ENCODE peak calls at places on chromosomes 12 and 14, in nine cellular contexts. Q is dorsolateral prefrontal cortex; B is stomach; O is tibial artery; G is stimulated activated CD4-positive, alpha-beta T cell treated with anti-CD3 and anti-CD28 coated beads, Interleukin-12 subunit alpha, Interleukin-12 subunit beta, amount 100 ng/mL, for 48 hours; F is HS-27A; E is foreskin fibroblast; Z is SHP77; H is A549. R is an unnamed sample.

GRCh38 chr12:123058980-123059379 is 78.5 kb downstream of the ARL6IP4 start:
- DNase-seq in Q (no peak), B (no peak), O (no peak), G (no peak), F (no peak), E (peak), Z (no peak), H (no peak), R (no peak)

GRCh38 chr12:26699237-26699636 is 133.8 kb downstream of the ITPR2 start:
- DNase-seq in Q (no peak), B (no peak), O (no peak), G (no peak), F (no peak), E (peak), Z (no peak), H (no peak), R (no peak)

GRCh38 chr14:24366664-24367505 is 1.1 kb upstream of the NFATC4 start:
- DNase-seq in Q (no peak), B (peak), O (peak), G (no peak), F (peak), E (peak), Z (peak), H (peak), R (peak)

GRCh38 chr14:105026789-105027563 is 6.1 kb upstream of the CDCA4 start:
- DNase-seq in Q (no peak), B (no peak), O (no peak), G (no peak), F (no peak), E (peak), Z (no peak), H (no peak), R (no peak)

GRCh38 chr14:105375635-105376057 is 22.7 kb upstream of the TEX22 start:
- DNase-seq in Q (no peak), B (no peak), O (no peak), G (no peak), F (no peak), E (peak), Z (no peak), H (no peak), R (no peak)

GRCh38 chr14:76419399-76419798 is 43.5 kb downstream of the ESRRB start:
- DNase-seq in Q (no peak), B (no peak), O (no peak), G (no peak), F (no peak), E (no peak), Z (no peak), H (no peak), R (no peak)

GRCh38 chr12:6383572-6384498 is at the start of gene LTBR:
- DNase-seq in Q (peak), B (peak), O (peak), G (no peak), F (peak), E (peak), Z (no peak), H (peak), R (peak)

GRCh38 chr14:20723458-20723857 is 22.2 kb upstream of the EDDM3A start:
- DNase-seq in Q (no peak), B (no peak), O (no peak), G (no peak), F (no peak), E (no peak), Z (no peak), H (no peak), R (no peak)

GRCh38 chr14:88981948-88982347 is 157.5 kb downstream of the TTC8 start:
- DNase-seq in Q (no peak), B (no peak), O (no peak), G (no peak), F (no peak), E (no peak), Z (no peak), H (no peak), R (no peak)

GRCh38 chr12:131077931-131078391 is 124.3 kb downstream of the ADGRD1 start:
- DNase-seq in Q (no peak), B (peak), O (peak), G (no peak), F (no peak), E (no peak), Z (no peak), H (no peak), R (no peak)

GRCh38 chr14:92397140-92397815 is 74.3 kb downstream of the SLC24A4 start:
- DNase-seq in Q (peak), B (no peak), O (no peak), G (no peak), F (peak), E (peak), Z (no peak), H (peak), R (no peak)

GRCh38 chr12:88693837-88694445 is 113.7 kb upstream of the KITLG start:
- DNase-seq in Q (no peak), B (no peak), O (no peak), G (no peak), F (no peak), E (peak), Z (no peak), H (no peak), R (no peak)

GRCh38 chr14:64400829-64401459 is 12.8 kb downstream of the MTHFD1 start:
- DNase-seq in Q (no peak), B (no peak), O (no peak), G (no peak), F (no peak), E (no peak), Z (no peak), H (no peak), R (no peak)

GRCh38 chr14:102229739-102230092 is 75.2 kb downstream of the MOK start:
- DNase-seq in Q (no peak), B (no peak), O (no peak), G (no peak), F (no peak), E (no peak), Z (no peak), H (no peak), R (no peak)

GRCh38 chr14:99389171-99389826 is 91.4 kb downstream of the SETD3 start:
- DNase-seq in Q (no peak), B (peak), O (no peak), G (peak), F (no peak), E (peak), Z (no peak), H (peak), R (no peak)

GRCh38 chr12:78181544-78182162 is 351.0 kb downstream of the NAV3 start:
- DNase-seq in Q (peak), B (no peak), O (no peak), G (no peak), F (no peak), E (peak), Z (peak), H (peak), R (no peak)

GRCh38 chr14:32469388-32470160 is 140.5 kb downstream of the AKAP6 start:
- DNase-seq in Q (no peak), B (no peak), O (no peak), G (no peak), F (no peak), E (peak), Z (peak), H (peak), R (no peak)

GRCh38 chr12:26277511-26278246 is 82.3 kb downstream of the SSPN start:
- DNase-seq in Q (no peak), B (no peak), O (no peak), G (no peak), F (no peak), E (peak), Z (no peak), H (no peak), R (no peak)

GRCh38 chr12:89893972-89894706 is 185.5 kb upstream of the ATP2B1 start:
- DNase-seq in Q (no peak), B (no peak), O (no peak), G (no peak), F (peak), E (peak), Z (no peak), H (no peak), R (no peak)

GRCh38 chr14:65206078-65206447 is 103.7 kb upstream of the MAX start:
- DNase-seq in Q (no peak), B (no peak), O (no peak), G (no peak), F (no peak), E (no peak), Z (no peak), H (no peak), R (no peak)

GRCh38 chr12:24937553-24938244 is 11.2 kb downstream of the BCAT1 start:
- DNase-seq in Q (no peak), B (no peak), O (no peak), G (no peak), F (no peak), E (peak), Z (no peak), H (no peak), R (no peak)

GRCh38 chr12:107318804-107319535 is 225.6 kb upstream of the CRY1 start:
- DNase-seq in Q (no peak), B (no peak), O (no peak), G (peak), F (no peak), E (peak), Z (no peak), H (no peak), R (no peak)

GRCh38 chr12:95099270-95099790 is 25.9 kb upstream of the NR2C1 start:
- DNase-seq in Q (no peak), B (no peak), O (no peak), G (no peak), F (no peak), E (no peak), Z (no peak), H (no peak), R (no peak)

GRCh38 chr12:69897744-69898143 is 72.7 kb downstream of the MYRFL start:
- DNase-seq in Q (peak), B (no peak), O (no peak), G (no peak), F (peak), E (peak), Z (no peak), H (no peak), R (no peak)

GRCh38 chr14:71472281-71472960 is 459.8 kb upstream of the RGS6 start:
- DNase-seq in Q (no peak), B (no peak), O (no peak), G (no peak), F (no peak), E (peak), Z (no peak), H (no peak), R (no peak)

GRCh38 chr12:62259311-62259992 is 752 bp upstream of the USP15 start:
- DNase-seq in Q (no peak), B (no peak), O (no peak), G (no peak), F (peak), E (no peak), Z (peak), H (peak), R (no peak)

GRCh38 chr12:14216405-14217294 is 148.8 kb upstream of the ATF7IP start:
- DNase-seq in Q (no peak), B (no peak), O (no peak), G (no peak), F (no peak), E (peak), Z (no peak), H (no peak), R (no peak)

GRCh38 chr12:38110026-38110699 is 206.4 kb upstream of the ALG10B start:
- DNase-seq in Q (no peak), B (no peak), O (no peak), G (no peak), F (no peak), E (no peak), Z (no peak), H (no peak), R (no peak)

GRCh38 chr12:24560192-24560591 is 388.7 kb downstream of the BCAT1 start:
- DNase-seq in Q (no peak), B (no peak), O (no peak), G (no peak), F (no peak), E (no peak), Z (no peak), H (no peak), R (no peak)

GRCh38 chr12:70043490-70044138 is 199.6 kb upstream of the CNOT2 start:
- DNase-seq in Q (no peak), B (peak), O (no peak), G (no peak), F (no peak), E (no peak), Z (no peak), H (no peak), R (no peak)

GRCh38 chr14:92607702-92608429 is 94.3 kb downstream of the RIN3 start:
- DNase-seq in Q (no peak), B (no peak), O (no peak), G (no peak), F (no peak), E (peak), Z (no peak), H (no peak), R (no peak)

GRCh38 chr12:53065470-53065869 is 13.7 kb downstream of the SPRYD3 start:
- DNase-seq in Q (no peak), B (no peak), O (peak), G (no peak), F (no peak), E (peak), Z (no peak), H (no peak), R (no peak)

GRCh38 chr14:96861568-96862310 is 64.6 kb downstream of the VRK1 start:
- DNase-seq in Q (no peak), B (no peak), O (no peak), G (no peak), F (no peak), E (no peak), Z (no peak), H (no peak), R (no peak)

GRCh38 chr14:53356361-53357150 is 203.4 kb upstream of the DDHD1 start:
- DNase-seq in Q (no peak), B (no peak), O (no peak), G (no peak), F (no peak), E (no peak), Z (no peak), H (no peak), R (no peak)

GRCh38 chr14:31549817-31550216 is 11.4 kb upstream of the NUBPL start:
- DNase-seq in Q (no peak), B (no peak), O (no peak), G (no peak), F (no peak), E (no peak), Z (no peak), H (no peak), R (no peak)

GRCh38 chr12:113403435-113404415 is at the start of gene SDS:
- DNase-seq in Q (peak), B (peak), O (peak), G (no peak), F (no peak), E (no peak), Z (peak), H (no peak), R (peak)

GRCh38 chr12:96327346-96327745 is 72.9 kb downstream of the CDK17 start:
- DNase-seq in Q (no peak), B (no peak), O (no peak), G (no peak), F (no peak), E (no peak), Z (no peak), H (no peak), R (no peak)

GRCh38 chr14:22598896-22599244 is 770 bp downstream of the ABHD4 start:
- DNase-seq in Q (no peak), B (peak), O (peak), G (peak), F (no peak), E (peak), Z (peak), H (peak), R (no peak)

R was measured in anterior cingulate cortex.